ENCODE peak calls at places on chromosomes 4 and X, in six cellular contexts. One of them, this sample, is unnamed.

GRCh38 chr4:89434364-89434988 is 126.9 kb upstream of the GPRIN3 start:
- DNase-seq in endodermal cell: no peak
- DNase-seq in NCI-H1436: peak
- DNase-seq in A549: peak
- DNase-seq in activated CD4-positive, alpha-beta T cell treated with anti-CD3 and anti-CD28 coated beads for 24 hours: no peak
- DNase-seq in type B pancreatic cell: no peak
- DNase-seq in this sample: no peak

GRCh38 chrX:71542825-71543224 is 9.9 kb downstream of the OGT start:
- DNase-seq in endodermal cell: no peak
- DNase-seq in NCI-H1436: no peak
- DNase-seq in A549: no peak
- DNase-seq in activated CD4-positive, alpha-beta T cell treated with anti-CD3 and anti-CD28 coated beads for 24 hours: no peak
- DNase-seq in type B pancreatic cell: no peak
- DNase-seq in this sample: no peak

GRCh38 chrX:26788402-26788998 is 572.5 kb downstream of the MAGEB5 start:
- DNase-seq in endodermal cell: no peak
- DNase-seq in NCI-H1436: no peak
- DNase-seq in A549: no peak
- DNase-seq in activated CD4-positive, alpha-beta T cell treated with anti-CD3 and anti-CD28 coated beads for 24 hours: no peak
- DNase-seq in type B pancreatic cell: no peak
- DNase-seq in this sample: no peak

GRCh38 chr4:88291003-88291402 is 6.6 kb upstream of the PPM1K start:
- DNase-seq in endodermal cell: no peak
- DNase-seq in NCI-H1436: no peak
- DNase-seq in A549: no peak
- DNase-seq in activated CD4-positive, alpha-beta T cell treated with anti-CD3 and anti-CD28 coated beads for 24 hours: no peak
- DNase-seq in type B pancreatic cell: no peak
- DNase-seq in this sample: no peak

GRCh38 chr4:121898150-121898549 is 27.9 kb upstream of the BBS7 start:
- DNase-seq in endodermal cell: peak
- DNase-seq in NCI-H1436: no peak
- DNase-seq in A549: no peak
- DNase-seq in activated CD4-positive, alpha-beta T cell treated with anti-CD3 and anti-CD28 coated beads for 24 hours: no peak
- DNase-seq in type B pancreatic cell: no peak
- DNase-seq in this sample: no peak

GRCh38 chr4:78379991-78380739 is 171.4 kb upstream of the ANXA3 start:
- DNase-seq in endodermal cell: no peak
- DNase-seq in NCI-H1436: no peak
- DNase-seq in A549: no peak
- DNase-seq in activated CD4-positive, alpha-beta T cell treated with anti-CD3 and anti-CD28 coated beads for 24 hours: no peak
- DNase-seq in type B pancreatic cell: no peak
- DNase-seq in this sample: no peak

GRCh38 chr4:5998333-5998936 is 19.8 kb downstream of the C4orf50 start:
- DNase-seq in endodermal cell: peak
- DNase-seq in NCI-H1436: peak
- DNase-seq in A549: peak
- DNase-seq in activated CD4-positive, alpha-beta T cell treated with anti-CD3 and anti-CD28 coated beads for 24 hours: peak
- DNase-seq in type B pancreatic cell: no peak
- DNase-seq in this sample: peak

GRCh38 chrX:15956684-15957083 is 102.1 kb upstream of the AP1S2 start:
- DNase-seq in endodermal cell: peak
- DNase-seq in NCI-H1436: no peak
- DNase-seq in A549: no peak
- DNase-seq in activated CD4-positive, alpha-beta T cell treated with anti-CD3 and anti-CD28 coated beads for 24 hours: no peak
- DNase-seq in type B pancreatic cell: no peak
- DNase-seq in this sample: no peak

GRCh38 chrX:87661761-87662160 is 144.2 kb downstream of the KLHL4 start:
- DNase-seq in endodermal cell: no peak
- DNase-seq in NCI-H1436: no peak
- DNase-seq in A549: no peak
- DNase-seq in activated CD4-positive, alpha-beta T cell treated with anti-CD3 and anti-CD28 coated beads for 24 hours: no peak
- DNase-seq in type B pancreatic cell: no peak
- DNase-seq in this sample: no peak

GRCh38 chrX:153669174-153669890 is 4.3 kb downstream of the PNCK start:
- DNase-seq in endodermal cell: peak
- DNase-seq in NCI-H1436: peak
- DNase-seq in A549: peak
- DNase-seq in activated CD4-positive, alpha-beta T cell treated with anti-CD3 and anti-CD28 coated beads for 24 hours: no peak
- DNase-seq in type B pancreatic cell: no peak
- DNase-seq in this sample: no peak

GRCh38 chr4:40186665-40187014 is 10.2 kb upstream of the RHOH start:
- DNase-seq in endodermal cell: no peak
- DNase-seq in NCI-H1436: no peak
- DNase-seq in A549: no peak
- DNase-seq in activated CD4-positive, alpha-beta T cell treated with anti-CD3 and anti-CD28 coated beads for 24 hours: no peak
- DNase-seq in type B pancreatic cell: no peak
- DNase-seq in this sample: no peak

GRCh38 chr4:147361726-147362125 is 119.2 kb upstream of the EDNRA start:
- DNase-seq in endodermal cell: no peak
- DNase-seq in NCI-H1436: no peak
- DNase-seq in A549: no peak
- DNase-seq in activated CD4-positive, alpha-beta T cell treated with anti-CD3 and anti-CD28 coated beads for 24 hours: no peak
- DNase-seq in type B pancreatic cell: no peak
- DNase-seq in this sample: no peak

GRCh38 chrX:44244008-44244407 is 99.5 kb downstream of the EFHC2 start:
- DNase-seq in endodermal cell: no peak
- DNase-seq in NCI-H1436: no peak
- DNase-seq in A549: no peak
- DNase-seq in activated CD4-positive, alpha-beta T cell treated with anti-CD3 and anti-CD28 coated beads for 24 hours: no peak
- DNase-seq in type B pancreatic cell: no peak
- DNase-seq in this sample: no peak

GRCh38 chrX:24341795-24342194 is 18.6 kb upstream of the SUPT20HL1 start:
- DNase-seq in endodermal cell: no peak
- DNase-seq in NCI-H1436: no peak
- DNase-seq in A549: no peak
- DNase-seq in activated CD4-positive, alpha-beta T cell treated with anti-CD3 and anti-CD28 coated beads for 24 hours: no peak
- DNase-seq in type B pancreatic cell: no peak
- DNase-seq in this sample: no peak

GRCh38 chrX:134836497-134836968 is 154.3 kb upstream of the SMIM10 start:
- DNase-seq in endodermal cell: no peak
- DNase-seq in NCI-H1436: no peak
- DNase-seq in A549: no peak
- DNase-seq in activated CD4-positive, alpha-beta T cell treated with anti-CD3 and anti-CD28 coated beads for 24 hours: no peak
- DNase-seq in type B pancreatic cell: no peak
- DNase-seq in this sample: no peak

GRCh38 chrX:20654596-20655106 is 387.9 kb upstream of the RPS6KA3 start:
- DNase-seq in endodermal cell: no peak
- DNase-seq in NCI-H1436: no peak
- DNase-seq in A549: no peak
- DNase-seq in activated CD4-positive, alpha-beta T cell treated with anti-CD3 and anti-CD28 coated beads for 24 hours: no peak
- DNase-seq in type B pancreatic cell: no peak
- DNase-seq in this sample: no peak

GRCh38 chr4:54276633-54277426 is 47.7 kb downstream of the PDGFRA start:
- DNase-seq in endodermal cell: peak
- DNase-seq in NCI-H1436: no peak
- DNase-seq in A549: no peak
- DNase-seq in activated CD4-positive, alpha-beta T cell treated with anti-CD3 and anti-CD28 coated beads for 24 hours: no peak
- DNase-seq in type B pancreatic cell: no peak
- DNase-seq in this sample: no peak

GRCh38 chr4:86387013-86387412 is 27.2 kb upstream of the MAPK10 start:
- DNase-seq in endodermal cell: no peak
- DNase-seq in NCI-H1436: no peak
- DNase-seq in A549: no peak
- DNase-seq in activated CD4-positive, alpha-beta T cell treated with anti-CD3 and anti-CD28 coated beads for 24 hours: no peak
- DNase-seq in type B pancreatic cell: no peak
- DNase-seq in this sample: no peak

GRCh38 chr4:3340703-3341088 is 47.9 kb downstream of the RGS12 start:
- DNase-seq in endodermal cell: no peak
- DNase-seq in NCI-H1436: peak
- DNase-seq in A549: no peak
- DNase-seq in activated CD4-positive, alpha-beta T cell treated with anti-CD3 and anti-CD28 coated beads for 24 hours: no peak
- DNase-seq in type B pancreatic cell: no peak
- DNase-seq in this sample: peak

GRCh38 chrX:53284684-53285447 is 3.5 kb upstream of the IQSEC2 start:
- DNase-seq in endodermal cell: peak
- DNase-seq in NCI-H1436: peak
- DNase-seq in A549: peak
- DNase-seq in activated CD4-positive, alpha-beta T cell treated with anti-CD3 and anti-CD28 coated beads for 24 hours: peak
- DNase-seq in type B pancreatic cell: no peak
- DNase-seq in this sample: peak

GRCh38 chr4:38860788-38861424 is 4.3 kb upstream of the TLR6 start:
- DNase-seq in endodermal cell: peak
- DNase-seq in NCI-H1436: peak
- DNase-seq in A549: peak
- DNase-seq in activated CD4-positive, alpha-beta T cell treated with anti-CD3 and anti-CD28 coated beads for 24 hours: peak
- DNase-seq in type B pancreatic cell: no peak
- DNase-seq in this sample: peak

GRCh38 chr4:91448668-91449330 is 855.0 kb upstream of the GRID2 start:
- DNase-seq in endodermal cell: no peak
- DNase-seq in NCI-H1436: no peak
- DNase-seq in A549: no peak
- DNase-seq in activated CD4-positive, alpha-beta T cell treated with anti-CD3 and anti-CD28 coated beads for 24 hours: no peak
- DNase-seq in type B pancreatic cell: no peak
- DNase-seq in this sample: no peak

GRCh38 chr4:54542119-54542438 is 115.7 kb upstream of the KIT start:
- DNase-seq in endodermal cell: no peak
- DNase-seq in NCI-H1436: no peak
- DNase-seq in A549: no peak
- DNase-seq in activated CD4-positive, alpha-beta T cell treated with anti-CD3 and anti-CD28 coated beads for 24 hours: no peak
- DNase-seq in type B pancreatic cell: no peak
- DNase-seq in this sample: no peak

GRCh38 chrX:109732319-109732779 is 708 bp downstream of the ACSL4 start:
- DNase-seq in endodermal cell: no peak
- DNase-seq in NCI-H1436: no peak
- DNase-seq in A549: peak
- DNase-seq in activated CD4-positive, alpha-beta T cell treated with anti-CD3 and anti-CD28 coated beads for 24 hours: peak
- DNase-seq in type B pancreatic cell: no peak
- DNase-seq in this sample: peak

GRCh38 chr4:120929847-120930246 is 7.3 kb upstream of the PRDM5 start:
- DNase-seq in endodermal cell: no peak
- DNase-seq in NCI-H1436: no peak
- DNase-seq in A549: no peak
- DNase-seq in activated CD4-positive, alpha-beta T cell treated with anti-CD3 and anti-CD28 coated beads for 24 hours: no peak
- DNase-seq in type B pancreatic cell: no peak
- DNase-seq in this sample: no peak

GRCh38 chr4:128338634-128339355 is 51.2 kb upstream of the PGRMC2 start:
- DNase-seq in endodermal cell: no peak
- DNase-seq in NCI-H1436: no peak
- DNase-seq in A549: no peak
- DNase-seq in activated CD4-positive, alpha-beta T cell treated with anti-CD3 and anti-CD28 coated beads for 24 hours: no peak
- DNase-seq in type B pancreatic cell: no peak
- DNase-seq in this sample: no peak

GRCh38 chr4:140756292-140757219 is at the start of gene TBC1D9:
- DNase-seq in endodermal cell: peak
- DNase-seq in NCI-H1436: peak
- DNase-seq in A549: peak
- DNase-seq in activated CD4-positive, alpha-beta T cell treated with anti-CD3 and anti-CD28 coated beads for 24 hours: no peak
- DNase-seq in type B pancreatic cell: peak
- DNase-seq in this sample: no peak

GRCh38 chrX:119008122-119008744 is 33.8 kb downstream of the LONRF3 start:
- DNase-seq in endodermal cell: peak
- DNase-seq in NCI-H1436: peak
- DNase-seq in A549: peak
- DNase-seq in activated CD4-positive, alpha-beta T cell treated with anti-CD3 and anti-CD28 coated beads for 24 hours: peak
- DNase-seq in type B pancreatic cell: no peak
- DNase-seq in this sample: no peak

GRCh38 chr4:107896158-107896645 is 35.1 kb upstream of the CYP2U1 start:
- DNase-seq in endodermal cell: no peak
- DNase-seq in NCI-H1436: no peak
- DNase-seq in A549: peak
- DNase-seq in activated CD4-positive, alpha-beta T cell treated with anti-CD3 and anti-CD28 coated beads for 24 hours: no peak
- DNase-seq in type B pancreatic cell: no peak
- DNase-seq in this sample: no peak

GRCh38 chr4:17809667-17810066 is 890 bp downstream of the DCAF16 start:
- DNase-seq in endodermal cell: no peak
- DNase-seq in NCI-H1436: no peak
- DNase-seq in A549: no peak
- DNase-seq in activated CD4-positive, alpha-beta T cell treated with anti-CD3 and anti-CD28 coated beads for 24 hours: no peak
- DNase-seq in type B pancreatic cell: no peak
- DNase-seq in this sample: no peak

GRCh38 chrX:37638047-37638446 is 47.5 kb upstream of the XK start:
- DNase-seq in endodermal cell: no peak
- DNase-seq in NCI-H1436: no peak
- DNase-seq in A549: no peak
- DNase-seq in activated CD4-positive, alpha-beta T cell treated with anti-CD3 and anti-CD28 coated beads for 24 hours: no peak
- DNase-seq in type B pancreatic cell: no peak
- DNase-seq in this sample: no peak

GRCh38 chr4:1910643-1911042 is 39.5 kb downstream of the NSD2 start:
- DNase-seq in endodermal cell: peak
- DNase-seq in NCI-H1436: peak
- DNase-seq in A549: peak
- DNase-seq in activated CD4-positive, alpha-beta T cell treated with anti-CD3 and anti-CD28 coated beads for 24 hours: no peak
- DNase-seq in type B pancreatic cell: no peak
- DNase-seq in this sample: no peak

GRCh38 chrX:136867096-136867491 is 13.4 kb downstream of the RBMX start:
- DNase-seq in endodermal cell: no peak
- DNase-seq in NCI-H1436: no peak
- DNase-seq in A549: no peak
- DNase-seq in activated CD4-positive, alpha-beta T cell treated with anti-CD3 and anti-CD28 coated beads for 24 hours: no peak
- DNase-seq in type B pancreatic cell: no peak
- DNase-seq in this sample: no peak

GRCh38 chr4:124060261-124060918 is 652.1 kb downstream of the ANKRD50 start:
- DNase-seq in endodermal cell: no peak
- DNase-seq in NCI-H1436: no peak
- DNase-seq in A549: no peak
- DNase-seq in activated CD4-positive, alpha-beta T cell treated with anti-CD3 and anti-CD28 coated beads for 24 hours: no peak
- DNase-seq in type B pancreatic cell: no peak
- DNase-seq in this sample: no peak

GRCh38 chr4:12724520-12724919 is 759.6 kb downstream of the RAB28 start:
- DNase-seq in endodermal cell: no peak
- DNase-seq in NCI-H1436: no peak
- DNase-seq in A549: peak
- DNase-seq in activated CD4-positive, alpha-beta T cell treated with anti-CD3 and anti-CD28 coated beads for 24 hours: no peak
- DNase-seq in type B pancreatic cell: no peak
- DNase-seq in this sample: no peak

GRCh38 chr4:183504930-183505555 is at the start of gene ING2:
- DNase-seq in endodermal cell: no peak
- DNase-seq in NCI-H1436: peak
- DNase-seq in A549: peak
- DNase-seq in activated CD4-positive, alpha-beta T cell treated with anti-CD3 and anti-CD28 coated beads for 24 hours: no peak
- DNase-seq in type B pancreatic cell: peak
- DNase-seq in this sample: no peak

GRCh38 chr4:128310266-128310697 is 22.7 kb upstream of the PGRMC2 start:
- DNase-seq in endodermal cell: peak
- DNase-seq in NCI-H1436: no peak
- DNase-seq in A549: peak
- DNase-seq in activated CD4-positive, alpha-beta T cell treated with anti-CD3 and anti-CD28 coated beads for 24 hours: no peak
- DNase-seq in type B pancreatic cell: no peak
- DNase-seq in this sample: no peak

GRCh38 chr4:175369087-175369486 is 443.0 kb downstream of the GPM6A start:
- DNase-seq in endodermal cell: no peak
- DNase-seq in NCI-H1436: no peak
- DNase-seq in A549: no peak
- DNase-seq in activated CD4-positive, alpha-beta T cell treated with anti-CD3 and anti-CD28 coated beads for 24 hours: no peak
- DNase-seq in type B pancreatic cell: no peak
- DNase-seq in this sample: no peak

GRCh38 chr4:55673424-55673823 is 37.3 kb upstream of the NMU start:
- DNase-seq in endodermal cell: no peak
- DNase-seq in NCI-H1436: no peak
- DNase-seq in A549: no peak
- DNase-seq in activated CD4-positive, alpha-beta T cell treated with anti-CD3 and anti-CD28 coated beads for 24 hours: no peak
- DNase-seq in type B pancreatic cell: no peak
- DNase-seq in this sample: no peak

This sample was measured in stimulated activated effector memory CD8-positive, alpha-beta T cell treated with anti-CD3 and anti-CD28 coated beads, Interleukin-12 subunit alpha, Interleukin-12 subunit beta, amount 100 ng/mL, for 72 hours.